ENCODE peak calls at places on chromosomes 1 and 21, in eight cellular contexts. H, E, R, V, Y, I, T and Q are unnamed samples.
A peak's percentile ranks its signal among the peaks of the same experiment; 100 is the strongest.

GRCh38 chr1:169576934-169577331 is 9.3 kb downstream of the F5 start:
- DNase-seq in H (no peak), V (no peak), R (no peak), E (no peak), I (no peak), T (no peak), Y (no peak), Q (no peak)

GRCh38 chr1:168654198-168654910 is 74.7 kb downstream of the DPT start:
- DNase-seq in E (peak; percentile 79), T (no peak), Y (no peak), I (peak; percentile 51), R (no peak), H (no peak), V (no peak), Q (no peak)

GRCh38 chr1:174021611-174022079 is 512 bp downstream of the RC3H1 start:
- DNase-seq in R (no peak), I (peak; percentile 4), Y (peak; percentile 52), E (peak; percentile 66), V (peak; percentile 50), H (no peak), T (peak; percentile 80), Q (peak; percentile 59)

GRCh38 chr1:150976879-150977694 is 2.5 kb upstream of the CERS2 start:
- DNase-seq in E (no peak), Y (peak; percentile 30), H (peak; percentile 61), I (peak; percentile 94), V (no peak), T (peak; percentile 72), R (no peak), Q (peak; percentile 97)

GRCh38 chr1:19078503-19078902 is 122.0 kb upstream of the IFFO2 start:
- DNase-seq in I (no peak), R (no peak), Y (no peak), T (no peak), H (no peak), E (no peak), V (no peak), Q (no peak)

GRCh38 chr1:40363721-40364120 is 9.8 kb upstream of the SMAP2 start:
- DNase-seq in H (no peak), I (no peak), V (no peak), E (no peak), R (no peak), Y (no peak), T (peak; percentile 57), Q (no peak)

GRCh38 chr1:7967206-7967605 is 5.7 kb downstream of the PARK7 start:
- DNase-seq in R (no peak), Y (no peak), T (no peak), I (no peak), E (no peak), H (no peak), V (no peak), Q (no peak)

GRCh38 chr1:9561429-9561828 is 22.2 kb downstream of the SLC25A33 start:
- DNase-seq in R (peak; percentile 83), I (peak; percentile 80), V (no peak), H (peak; percentile 84), E (peak; percentile 96), Y (peak; percentile 97), T (no peak), Q (no peak)

GRCh38 chr1:31944205-31945089 is 6.3 kb upstream of the PTP4A2 start:
- DNase-seq in Y (peak; percentile 98), H (no peak), T (peak; percentile 98), V (peak; percentile 94), R (peak; percentile 78), E (peak; percentile 85), I (peak; percentile 53), Q (peak; percentile 93)

GRCh38 chr1:63618001-63618400 is 24.8 kb downstream of the PGM1 start:
- DNase-seq in I (no peak), V (no peak), R (peak; percentile 38), T (no peak), E (peak; percentile 21), H (no peak), Y (peak; percentile 31), Q (no peak)

GRCh38 chr1:145706282-145706681 is 886 bp downstream of the PDZK1 start:
- DNase-seq in Y (no peak), I (peak; percentile 99), E (peak; percentile 60), R (no peak), H (no peak), T (no peak), V (no peak), Q (no peak)

GRCh38 chr1:48093696-48094518 is 96.7 kb upstream of the TRABD2B start:
- DNase-seq in V (no peak), R (no peak), E (peak; percentile 21), Y (peak; percentile 34), T (peak; percentile 87), I (peak; percentile 94), H (no peak), Q (peak; percentile 67)

GRCh38 chr21:25501996-25502665 is 105.2 kb downstream of the MRPL39 start:
- DNase-seq in Y (no peak), R (no peak), T (no peak), V (no peak), E (no peak), I (no peak), H (no peak), Q (no peak)

GRCh38 chr1:30242722-30243465 is 480.5 kb downstream of the MATN1 start:
- DNase-seq in T (no peak), V (no peak), E (no peak), Y (no peak), R (no peak), H (no peak), I (no peak), Q (no peak)

GRCh38 chr1:150072959-150073358 is 5.4 kb downstream of the VPS45 start:
- DNase-seq in H (no peak), R (no peak), V (no peak), Y (peak; percentile 38), E (no peak), T (peak; percentile 6), I (peak; percentile 51), Q (no peak)

GRCh38 chr1:31183927-31184554 is 55.6 kb downstream of the NKAIN1 start:
- DNase-seq in V (no peak), H (no peak), I (peak; percentile 66), T (peak; percentile 90), R (no peak), E (no peak), Y (peak; percentile 40), Q (no peak)

DNA sequence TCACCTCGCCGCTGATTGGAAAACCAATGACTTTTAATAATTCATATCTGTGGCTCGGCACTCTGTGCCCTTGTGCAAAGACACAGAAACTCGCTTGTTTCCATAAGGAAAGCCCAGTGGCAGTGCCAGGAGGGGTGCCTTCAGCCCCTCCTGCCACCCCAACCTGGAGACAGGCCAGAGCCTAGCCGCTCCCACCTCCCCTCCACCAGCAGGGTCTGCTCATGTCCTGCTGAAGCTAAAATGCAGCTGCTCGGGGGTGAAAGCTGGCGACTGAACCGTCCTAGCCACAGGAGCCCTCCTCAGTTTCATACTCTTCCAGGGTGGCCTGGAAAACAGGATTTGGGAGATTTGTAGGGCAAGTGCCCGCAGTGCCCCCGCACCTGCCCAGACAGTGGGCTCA is 1.6 kb downstream of the PLEKHA6 start:
- DNase-seq in I (no peak), H (no peak), T (no peak), R (no peak), Y (no peak), E (no peak), V (no peak), Q (no peak)
- H3K4me3 ChIP-seq in I (no peak overlapping the region), H (no peak overlapping the region), T (no peak overlapping the region), R (no peak overlapping the region), Y (no peak overlapping the region), E (no peak overlapping the region), V (no peak overlapping the region), Q (no peak overlapping the region)

GRCh38 chr21:22806278-22806677 is 1808.1 kb downstream of the NCAM2 start:
- DNase-seq in T (no peak), E (no peak), V (no peak), R (no peak), I (no peak), Y (no peak), H (no peak), Q (no peak)
- TF ChIP-seq CTCF in T (no peak), E (no peak), V (no peak), R (no peak), I (no peak), Y (no peak), H (no peak), Q (no peak)

GRCh38 chr1:210413951-210414350 is 85.2 kb downstream of the HHAT start:
- DNase-seq in R (no peak), V (no peak), H (no peak), E (peak; percentile 42), T (no peak), Y (no peak), I (no peak), Q (no peak)

GRCh38 chr1:210417881-210418280 is 89.2 kb downstream of the HHAT start:
- DNase-seq in I (no peak), T (no peak), E (no peak), Y (no peak), R (no peak), H (no peak), V (no peak), Q (no peak)

GRCh38 chr1:210418863-210419641 is 90.3 kb downstream of the HHAT start:
- DNase-seq in R (no peak), Y (no peak), V (no peak), E (no peak), H (no peak), T (no peak), I (no peak), Q (no peak)

GRCh38 chr1:210416049-210416448 is 87.3 kb downstream of the HHAT start:
- DNase-seq in T (peak; percentile 43), V (no peak), R (no peak), Y (no peak), H (no peak), I (no peak), E (no peak), Q (no peak)

DNA sequence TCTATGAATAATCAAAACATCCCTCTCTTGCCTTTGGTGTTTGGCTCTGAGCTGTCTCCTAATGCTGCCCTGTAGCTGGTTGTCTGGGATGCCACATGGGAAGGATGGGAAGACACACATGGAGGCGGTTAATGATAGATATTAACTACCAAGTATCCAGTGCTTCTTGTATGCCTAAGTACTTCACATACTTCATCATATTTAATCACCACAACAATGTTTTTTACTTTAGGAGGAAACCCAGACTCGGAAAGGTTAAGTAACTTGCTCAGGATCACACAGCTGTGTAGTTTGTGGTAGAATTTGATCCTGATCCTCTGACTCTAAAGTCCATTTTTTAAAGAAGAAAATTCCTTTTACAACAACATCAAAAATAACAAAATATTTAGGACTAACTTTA is 88.0 kb downstream of the HHAT start:
- DNase-seq in H (no peak), I (no peak), T (no peak), V (no peak), E (no peak), R (no peak), Y (no peak), Q (no peak)
- H3K4me3 ChIP-seq in H (no peak overlapping the region), I (no peak overlapping the region), T (no peak overlapping the region), V (no peak overlapping the region), E (no peak overlapping the region), R (no peak overlapping the region), Y (no peak overlapping the region), Q (no peak overlapping the region)

DNA sequence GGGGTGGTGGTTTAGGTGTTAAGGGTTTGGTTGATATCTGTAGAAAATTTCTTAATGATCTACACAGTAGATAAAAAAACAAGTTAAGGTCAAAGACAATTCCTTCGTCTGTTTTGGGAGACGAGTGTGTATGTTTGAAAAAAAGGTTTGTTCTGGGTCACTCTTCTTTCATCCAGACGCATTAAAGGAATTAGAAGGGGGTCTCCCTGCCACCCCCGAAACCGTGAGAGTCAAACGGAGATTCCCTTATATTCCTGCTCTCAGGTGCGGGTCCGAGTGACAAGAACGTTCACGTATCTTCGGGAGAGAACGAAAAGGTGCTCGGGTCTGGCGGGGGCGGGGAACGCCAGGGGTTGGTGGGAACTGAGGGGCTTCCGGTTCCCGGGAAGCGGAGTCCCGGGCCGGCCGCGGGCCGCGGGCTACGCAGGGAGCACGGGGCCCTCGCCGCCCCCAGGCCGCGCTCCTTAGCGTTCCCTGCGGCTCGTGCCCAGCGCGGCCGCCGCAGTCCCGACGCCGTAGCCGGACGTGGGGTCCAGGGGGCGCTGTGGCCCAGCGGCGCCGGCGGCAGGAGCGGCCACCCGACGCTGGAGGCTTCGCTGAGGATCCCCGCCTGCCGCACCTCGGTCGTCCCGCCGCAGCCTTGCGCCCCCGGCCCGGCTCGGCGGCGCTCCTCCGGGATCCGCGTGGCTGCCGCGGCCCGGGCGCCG is at the start of gene ZFYVE9:
- DNase-seq in I (peak; percentile 87), H (no peak), V (peak; percentile 70), Y (peak; percentile 82), E (peak; percentile 79), R (no peak), T (peak; percentile 89), Q (peak; percentile 74)
- TF ChIP-seq CTCF in I (peak; percentile 52), H (peak; percentile 10), V (peak; percentile 92), Y (peak; percentile 49), E (peak; percentile 44), R (peak; percentile 50), T (no peak), Q (peak; percentile 68)